ENCODE peak calls at places on chromosomes 11 and 22, in four cellular contexts. G is brain microvascular endothelial cell, D is fibroblast of mammary gland, B is OCI-LY7. V is an unnamed sample.

GRCh38 chr11:35783803-35784202 is 121.2 kb downstream of the TRIM44 start:
- DNase-seq in D (no peak), B (no peak), G (no peak), V (no peak)

GRCh38 chr11:122556605-122557004 is 98.9 kb upstream of the UBASH3B start:
- DNase-seq in G (no peak), D (no peak), B (no peak), V (no peak)

GRCh38 chr11:120390585-120390922 is 54.3 kb downstream of the ARHGEF12 start:
- DNase-seq in G (no peak), D (no peak), B (no peak), V (no peak)

GRCh38 chr11:46564459-46564858 is 29.4 kb downstream of the AMBRA1 start:
- DNase-seq in B (no peak), G (no peak), D (peak; percentile 62), V (peak; percentile 58)

GRCh38 chr11:118908931-118909618 is 16.7 kb downstream of the BCL9L start:
- DNase-seq in D (peak; percentile 88), G (peak; percentile 72), B (no peak), V (peak; percentile 95)

GRCh38 chr11:115199501-115199900 is 304.7 kb downstream of the CADM1 start:
- DNase-seq in B (no peak), G (no peak), D (no peak), V (peak; percentile 45)

GRCh38 chr11:68498313-68498712 is 37.8 kb downstream of the PPP6R3 start:
- DNase-seq in G (no peak), D (no peak), B (no peak), V (no peak)

GRCh38 chr11:128133501-128133900 is 453.9 kb downstream of the ETS1 start:
- DNase-seq in D (no peak), G (no peak), B (no peak), V (no peak)

GRCh38 chr11:96228472-96228871 is 114.5 kb downstream of the MAML2 start:
- DNase-seq in B (no peak), G (peak; percentile 98), D (peak; percentile 88), V (peak; percentile 97)

GRCh38 chr11:13047884-13048283 is 38.8 kb downstream of the RASSF10 start:
- DNase-seq in B (no peak), D (no peak), G (no peak), V (no peak)

GRCh38 chr22:44975444-44976262 is 34.2 kb downstream of the PHF21B start:
- DNase-seq in G (peak; percentile 59), B (peak; percentile 78), D (peak; percentile 80), V (peak; percentile 72)

GRCh38 chr11:69280451-69280850 is 13.5 kb upstream of the MYEOV start:
- DNase-seq in B (no peak), D (peak; percentile 74), G (peak; percentile 60), V (peak; percentile 86)

DNA sequence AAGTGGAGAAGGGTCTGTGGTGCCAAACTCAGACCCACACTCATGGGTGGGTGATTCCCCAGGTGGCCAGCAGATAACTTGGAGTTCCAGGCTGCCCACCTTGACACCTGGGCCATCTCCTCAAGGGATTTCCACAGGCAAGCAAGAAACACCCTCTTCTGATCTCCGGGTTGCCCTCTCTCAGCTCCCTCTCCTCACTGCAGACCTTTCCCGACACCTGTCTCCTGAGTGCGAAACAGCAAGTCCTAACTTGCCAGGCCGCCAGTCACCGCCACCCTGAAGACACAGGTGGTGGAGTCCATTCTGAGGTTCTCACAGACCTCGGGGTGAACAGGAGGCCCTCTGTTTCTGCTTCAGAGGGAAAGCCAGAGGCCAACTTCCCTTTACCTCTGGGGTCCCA is 16.6 kb downstream of the GALNT18 start:
- DNase-seq in D (no peak), G (no peak), B (no peak), V (no peak)
- H3K4me3 ChIP-seq in D (no peak overlapping the region), G (no peak overlapping the region), B (no peak overlapping the region), V (no peak overlapping the region)

DNA sequence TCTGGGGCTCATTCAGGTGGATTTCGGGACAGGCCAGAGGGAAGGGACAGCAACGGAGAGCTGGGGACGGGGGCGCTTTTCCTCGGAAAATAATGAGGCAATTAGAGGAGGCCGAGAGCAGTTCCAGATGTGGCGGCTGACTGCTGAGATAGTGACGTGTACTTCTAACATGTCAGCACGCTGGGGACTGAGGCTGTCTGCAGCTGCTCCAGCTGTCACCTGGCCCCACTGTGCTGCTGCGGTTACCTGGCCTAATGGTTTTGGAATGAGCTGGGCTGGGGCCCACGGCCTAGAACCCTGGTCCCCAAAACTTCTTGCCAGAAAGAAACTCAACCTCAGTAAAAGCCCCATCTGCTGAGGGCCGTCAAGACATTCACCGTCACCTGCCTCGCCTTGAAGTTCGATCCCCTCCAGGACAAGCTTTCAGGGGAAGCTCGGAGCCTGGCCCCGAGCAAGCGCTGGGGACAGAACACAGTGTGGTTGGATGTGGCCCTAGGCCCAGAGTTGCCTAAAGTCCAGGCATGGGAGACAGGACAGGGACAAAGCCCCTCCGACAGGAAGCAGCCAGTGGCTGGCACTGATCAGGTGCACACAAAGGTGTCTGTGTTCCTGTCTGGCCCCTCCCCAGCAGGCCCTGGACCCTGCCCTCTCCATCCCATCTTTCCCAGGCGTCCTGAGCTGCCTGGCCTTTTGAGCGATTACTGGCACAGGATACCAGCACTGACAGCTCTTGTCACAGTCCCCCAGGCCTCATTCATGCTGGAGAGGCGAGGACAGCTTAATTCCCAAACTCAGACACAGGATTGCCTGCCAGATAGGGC is 22.1 kb downstream of the RPUSD4 start:
- DNase-seq in G (no peak), B (peak; percentile 87), D (no peak), V (no peak)
- H3K4me3 ChIP-seq in G (no peak overlapping the region), B (peak overlapping the region; percentile 52), D (no peak overlapping the region), V (no peak overlapping the region)

GRCh38 chr22:19577422-19577966 is 53.3 kb upstream of the CLDN5 start:
- DNase-seq in D (no peak), B (no peak), G (no peak), V (no peak)
- H3K4me3 ChIP-seq in D (no peak overlapping the region), B (no peak overlapping the region), G (no peak overlapping the region), V (no peak overlapping the region)

GRCh38 chr11:34354782-34355181 is 3.0 kb downstream of the ABTB2 start:
- DNase-seq in B (no peak), G (no peak), D (peak; percentile 58), V (no peak)
- H3K4me3 ChIP-seq in B (no peak overlapping the region), G (no peak overlapping the region), D (no peak overlapping the region), V (no peak overlapping the region)

DNA sequence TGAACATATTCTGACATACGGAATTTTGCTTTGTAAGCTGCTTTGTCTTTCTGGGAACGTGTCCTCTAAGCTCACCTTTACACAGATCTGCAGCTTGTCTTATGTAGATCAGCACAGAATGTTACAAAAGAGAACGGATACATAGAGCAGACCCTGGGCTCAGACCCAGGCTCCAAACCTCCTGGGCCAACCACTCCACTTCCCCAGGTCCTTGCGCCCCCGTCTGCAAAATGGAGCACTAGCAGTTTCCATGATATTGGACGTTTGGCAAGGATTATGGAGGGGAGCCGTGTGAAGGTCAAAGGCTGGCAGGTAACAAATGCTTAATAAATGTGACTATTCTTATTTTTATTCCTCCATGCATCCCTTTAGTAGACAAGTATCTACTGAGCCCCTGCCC is 358.4 kb downstream of the CTTN start:
- DNase-seq in D (no peak), B (no peak), G (no peak), V (no peak)
- H3K4me3 ChIP-seq in D (no peak overlapping the region), B (no peak overlapping the region), G (no peak overlapping the region), V (no peak overlapping the region)

GRCh38 chr11:4607782-4608666 is at the start of gene TRIM68:
- DNase-seq in B (peak; percentile 94), G (peak; percentile 95), D (peak; percentile 93), V (peak; percentile 97)

GRCh38 chr11:4606231-4607015 is 1.6 kb downstream of the TRIM68 start:
- DNase-seq in D (peak; percentile 43), G (no peak), B (no peak), V (peak; percentile 39)

GRCh38 chr11:4611986-4612385 is 4.0 kb upstream of the TRIM68 start:
- DNase-seq in B (no peak), G (no peak), D (no peak), V (no peak)

GRCh38 chr11:4607111-4607510 is 920 bp downstream of the TRIM68 start:
- DNase-seq in B (no peak), G (no peak), D (peak; percentile 32), V (peak; percentile 16)

DNA sequence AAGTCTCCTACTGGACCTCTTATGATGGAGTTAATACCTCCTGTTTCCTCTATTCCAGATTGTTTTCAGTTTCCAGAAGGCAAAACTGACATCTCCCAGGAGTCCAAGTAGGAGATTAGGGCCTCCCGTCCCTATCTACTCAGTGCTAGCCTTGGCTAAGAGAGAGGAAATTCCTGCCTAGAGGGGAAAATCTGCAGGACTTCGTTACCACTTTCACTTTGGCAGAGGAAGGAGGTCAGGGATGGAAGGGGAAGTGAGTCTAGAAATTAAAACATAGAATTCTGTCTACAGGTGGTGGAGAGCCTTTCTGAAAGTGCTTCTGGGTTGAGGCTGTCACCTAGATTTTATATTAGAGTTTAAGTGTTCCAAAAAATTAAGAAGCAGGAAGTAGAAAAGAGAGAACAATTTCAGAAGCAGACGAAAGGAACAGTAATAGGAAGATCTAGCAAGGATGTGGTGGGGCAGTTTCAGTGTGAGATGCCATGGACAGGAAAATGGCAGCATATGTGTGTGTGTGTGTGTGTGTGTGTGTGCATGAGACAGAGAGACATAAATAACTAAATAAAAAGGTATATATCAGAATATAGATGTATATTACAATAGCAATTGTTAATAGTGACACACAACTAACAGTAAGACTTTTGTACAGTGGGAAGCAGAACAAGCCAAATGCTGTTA is 2.4 kb upstream of the TRIM68 start:
- DNase-seq in B (peak; percentile 7), G (no peak), D (no peak), V (no peak)
- H3K4me3 ChIP-seq in B (no peak overlapping the region), G (no peak overlapping the region), D (no peak overlapping the region), V (no peak overlapping the region)

DNA sequence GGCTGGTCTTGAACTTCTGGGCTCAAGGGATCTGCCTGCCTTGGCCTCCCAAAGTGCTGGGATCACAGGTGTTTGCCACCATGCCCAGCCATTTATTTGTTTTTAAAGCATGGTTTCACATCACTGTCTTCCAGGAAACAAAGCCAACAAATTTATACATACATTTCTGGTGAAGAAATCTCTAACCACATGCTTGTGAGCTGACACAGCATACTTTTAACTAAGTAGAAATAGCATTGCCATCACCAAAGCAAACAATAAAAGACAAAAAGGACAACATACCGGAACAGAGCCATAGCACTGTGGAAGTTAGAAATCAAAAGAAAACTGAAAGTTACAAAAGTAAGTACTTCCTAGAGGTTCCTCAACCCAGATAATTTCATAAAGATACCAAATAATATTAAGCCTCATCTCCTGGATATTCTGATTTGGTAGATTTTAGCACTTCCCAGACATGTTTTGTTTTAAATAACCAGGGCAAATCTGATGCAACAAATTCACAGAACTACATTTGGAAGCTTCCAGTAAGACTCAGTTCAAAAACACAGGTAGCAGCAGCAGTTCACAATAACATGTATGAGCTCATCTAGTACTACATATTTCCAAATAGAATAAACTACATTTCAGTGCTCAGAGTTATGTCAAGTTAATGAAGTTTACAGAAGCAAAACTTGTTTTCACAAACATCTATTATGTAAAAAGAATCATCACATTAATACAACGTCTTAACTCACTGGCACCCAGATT is 70.6 kb downstream of the RRAS2 start:
- DNase-seq in D (peak; percentile 62), G (peak; percentile 68), B (no peak), V (peak; percentile 85)
- H3K4me3 ChIP-seq in D (no peak overlapping the region), G (no peak overlapping the region), B (no peak overlapping the region), V (no peak overlapping the region)

DNA sequence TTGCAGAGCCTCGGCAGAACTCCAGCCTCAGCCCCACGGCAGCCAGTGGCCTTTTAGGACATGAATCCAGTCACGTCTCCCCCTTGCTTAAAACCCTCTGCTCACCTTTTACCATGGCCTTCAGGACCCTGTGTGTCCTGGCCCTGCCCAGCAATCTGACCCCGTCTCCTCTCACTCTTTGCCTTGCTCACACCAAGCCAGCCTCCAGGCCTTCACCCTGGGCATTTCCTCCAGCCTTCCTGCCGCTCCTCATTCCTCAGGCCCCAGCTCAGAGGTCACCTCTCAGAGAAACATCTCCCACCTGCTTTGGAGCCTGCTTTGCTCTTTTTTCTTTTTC is 138.6 kb downstream of the MN1 start:
- DNase-seq in D (no peak), G (no peak), B (no peak), V (no peak)
- H3K4me3 ChIP-seq in D (no peak overlapping the region), G (no peak overlapping the region), B (no peak overlapping the region), V (no peak overlapping the region)

V was measured in astrocyte of the spinal cord.